ENCODE peak calls at places on chromosomes 13 and 19, in four cellular contexts. One of them, this sample, is unnamed. For H3K36me3, the result is how much of the 10 kb centered on the place peaks cover.

GRCh38 chr13:110477711-110478245 is 83.7 kb downstream of the RAB20 start:
- DNase-seq in GM12878: no peak
- DNase-seq in IMR-90: no peak
- DNase-seq in K562: no peak
- DNase-seq in this sample: peak

GRCh38 chr19:47769534-47769933 is 9.0 kb upstream of the SELENOW start:
- DNase-seq in GM12878: no peak
- DNase-seq in IMR-90: no peak
- DNase-seq in K562: no peak
- DNase-seq in this sample: no peak

GRCh38 chr13:80341771-80342271 is 895 bp upstream of the SPRY2 start:
- DNase-seq in GM12878: no peak
- DNase-seq in IMR-90: peak
- DNase-seq in K562: peak
- DNase-seq in this sample: peak

GRCh38 chr13:67230774-67231480 is 791 bp upstream of the PCDH9 start:
- DNase-seq in GM12878: no peak
- DNase-seq in IMR-90: peak
- DNase-seq in K562: peak
- DNase-seq in this sample: peak

GRCh38 chr19:50909240-50910070 is 1.7 kb downstream of the KLK4 start:
- DNase-seq in GM12878: no peak
- DNase-seq in IMR-90: no peak
- DNase-seq in K562: peak
- DNase-seq in this sample: peak

GRCh38 chr13:60267498-60268202 is 103.9 kb upstream of the DIAPH3 start:
- DNase-seq in GM12878: no peak
- DNase-seq in IMR-90: no peak
- DNase-seq in K562: peak
- DNase-seq in this sample: peak

GRCh38 chr19:10961073-10961762 is 388 bp downstream of the SMARCA4 start:
- DNase-seq in GM12878: no peak
- DNase-seq in IMR-90: no peak
- DNase-seq in K562: peak
- DNase-seq in this sample: no peak

GRCh38 chr13:70339738-70340137 is 231.5 kb upstream of the KLHL1 start:
- DNase-seq in GM12878: no peak
- DNase-seq in IMR-90: no peak
- DNase-seq in K562: peak
- DNase-seq in this sample: peak

GRCh38 chr13:54965881-54966280 is 1937.3 kb downstream of the OLFM4 start:
- DNase-seq in GM12878: no peak
- DNase-seq in IMR-90: no peak
- DNase-seq in K562: no peak
- DNase-seq in this sample: no peak

GRCh38 chr13:98972627-98973026 is 5.2 kb downstream of the DOCK9 start:
- DNase-seq in GM12878: no peak
- DNase-seq in IMR-90: peak
- DNase-seq in K562: no peak
- DNase-seq in this sample: peak

GRCh38 chr13:45327253-45327954 is 13.6 kb downstream of the TPT1 start:
- DNase-seq in GM12878: no peak
- DNase-seq in IMR-90: no peak
- DNase-seq in K562: no peak
- DNase-seq in this sample: no peak

GRCh38 chr13:28796938-28797257 is 23.2 kb upstream of the MTUS2 start:
- DNase-seq in GM12878: no peak
- DNase-seq in IMR-90: no peak
- DNase-seq in K562: no peak
- DNase-seq in this sample: no peak

GRCh38 chr13:98856983-98857382 is 104.5 kb upstream of the SLC15A1 start:
- DNase-seq in GM12878: no peak
- DNase-seq in IMR-90: no peak
- DNase-seq in K562: no peak
- DNase-seq in this sample: peak

GRCh38 chr13:111115841-111116500 is 861 bp downstream of the ARHGEF7 start:
- DNase-seq in GM12878: no peak
- DNase-seq in IMR-90: peak
- DNase-seq in K562: no peak
- DNase-seq in this sample: peak

GRCh38 chr13:46908511-46908910 is 11.7 kb upstream of the HTR2A start:
- DNase-seq in GM12878: no peak
- DNase-seq in IMR-90: peak
- DNase-seq in K562: no peak
- DNase-seq in this sample: no peak

GRCh38 chr19:52735734-52736133 is 890 bp upstream of the ZNF611 start:
- DNase-seq in GM12878: no peak
- DNase-seq in IMR-90: no peak
- DNase-seq in K562: no peak
- DNase-seq in this sample: peak

GRCh38 chr19:45820413-45821102 is 5.5 kb upstream of the RSPH6A start:
- DNase-seq in GM12878: no peak
- DNase-seq in IMR-90: no peak
- DNase-seq in K562: no peak
- DNase-seq in this sample: peak

GRCh38 chr13:111482806-111483620 is 162.6 kb downstream of the TEX29 start:
- DNase-seq in GM12878: no peak
- DNase-seq in IMR-90: no peak
- DNase-seq in K562: no peak
- DNase-seq in this sample: no peak

GRCh38 chr13:54513254-54513653 is 1484.6 kb downstream of the OLFM4 start:
- DNase-seq in GM12878: no peak
- DNase-seq in IMR-90: no peak
- DNase-seq in K562: no peak
- DNase-seq in this sample: no peak

GRCh38 chr13:48536851-48537250 is 4.0 kb upstream of the RCBTB2 start:
- DNase-seq in GM12878: no peak
- DNase-seq in IMR-90: no peak
- DNase-seq in K562: no peak
- DNase-seq in this sample: no peak

GRCh38 chr19:55382522-55383054 is 1.5 kb downstream of the TMEM238 start:
- DNase-seq in GM12878: no peak
- DNase-seq in IMR-90: no peak
- DNase-seq in K562: no peak
- DNase-seq in this sample: no peak

GRCh38 chr19:55383279-55383788 is 758 bp downstream of the TMEM238 start:
- DNase-seq in GM12878: no peak
- DNase-seq in IMR-90: no peak
- DNase-seq in K562: no peak
- DNase-seq in this sample: no peak

GRCh38 chr19:55385236-55385748 is 440 bp upstream of the RPL28 start:
- DNase-seq in GM12878: peak
- DNase-seq in IMR-90: peak
- DNase-seq in K562: peak
- DNase-seq in this sample: peak

GRCh38 chr19:55384576-55385235 is 614 bp upstream of the TMEM238 start:
- DNase-seq in GM12878: no peak
- DNase-seq in IMR-90: no peak
- DNase-seq in K562: peak
- DNase-seq in this sample: no peak

DNA sequence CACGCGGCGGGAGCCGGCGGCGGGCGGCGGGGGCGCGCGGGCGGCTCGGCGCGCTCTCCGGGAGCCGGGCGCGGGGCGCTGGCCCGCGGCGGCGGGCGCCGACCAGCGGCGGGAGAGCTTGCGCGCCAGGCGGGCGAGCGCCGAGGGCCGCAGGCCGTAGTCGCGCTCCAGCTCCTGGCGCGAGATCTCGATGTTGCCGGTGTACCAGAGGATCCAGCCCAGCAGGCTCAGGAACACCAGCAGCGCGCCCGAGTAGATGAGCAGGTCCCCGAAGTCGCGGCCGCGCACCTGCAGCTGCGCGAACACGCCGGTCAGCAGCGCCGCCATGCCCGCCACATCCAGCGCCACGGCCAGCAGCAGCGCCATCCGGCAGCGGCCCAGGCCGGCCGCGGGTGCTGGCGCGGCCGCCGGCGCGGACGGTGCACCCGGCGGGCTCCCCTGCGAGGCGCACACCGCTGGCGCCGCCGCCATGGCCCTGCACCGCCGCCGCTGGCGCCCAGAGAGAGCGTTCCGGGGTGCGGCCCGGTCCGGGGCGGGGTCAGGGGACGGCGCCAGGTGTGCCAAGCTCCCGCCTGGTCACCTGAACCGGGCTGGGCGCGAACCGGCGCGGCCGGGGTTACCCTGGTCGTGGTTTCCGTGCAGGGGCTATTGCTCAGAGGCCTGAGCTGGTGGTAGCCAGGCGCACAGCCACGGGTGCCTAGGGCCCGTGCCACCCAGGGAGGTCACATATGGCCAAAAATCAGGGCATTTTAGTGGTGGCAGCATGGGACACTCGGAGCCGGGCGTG is at the start of gene TMEM238:
- DNase-seq in GM12878: no peak
- DNase-seq in IMR-90: peak
- DNase-seq in K562: peak
- DNase-seq in this sample: peak
- H3K36me3 ChIP-seq in GM12878: under half
- H3K36me3 ChIP-seq in IMR-90: under half
- H3K36me3 ChIP-seq in K562: under half
- H3K36me3 ChIP-seq in this sample: under half

DNA sequence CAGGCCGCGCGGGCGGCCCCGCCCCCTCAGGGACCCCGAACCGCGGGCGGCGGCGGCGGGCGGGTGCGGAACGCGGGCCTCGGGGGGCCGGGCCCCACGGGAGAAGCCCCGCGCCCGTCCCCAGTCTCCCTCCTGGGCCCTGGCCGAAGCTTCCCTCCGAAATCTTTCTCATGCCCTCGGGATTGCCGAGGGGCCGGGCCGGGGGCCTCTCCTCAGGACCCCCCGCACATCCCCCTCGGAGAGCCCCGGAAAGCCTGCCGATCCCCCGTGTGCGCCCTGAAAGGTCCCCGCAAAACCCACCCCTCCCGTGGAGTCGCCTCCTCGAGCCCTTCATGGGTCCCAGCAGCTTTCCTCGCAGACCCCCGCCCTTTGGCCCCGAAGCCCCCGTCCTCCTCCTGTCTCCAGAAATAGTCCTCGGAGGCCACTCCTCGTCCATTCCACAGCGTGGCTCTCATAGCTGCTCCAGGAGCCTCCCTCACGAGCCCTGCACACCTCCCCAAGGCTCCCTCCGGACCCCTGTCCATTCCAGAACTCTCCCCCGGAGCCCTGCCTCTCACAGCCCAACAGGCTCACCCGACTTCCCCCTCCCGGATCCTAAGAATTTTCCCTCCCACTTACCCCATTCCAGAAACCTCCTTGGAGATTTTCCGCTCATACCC is 555 bp downstream of the SAMD4B start:
- DNase-seq in GM12878: no peak
- DNase-seq in IMR-90: no peak
- DNase-seq in K562: no peak
- DNase-seq in this sample: no peak
- TF ChIP-seq FOS in GM12878: no peak
- TF ChIP-seq FOS in IMR-90: no peak
- TF ChIP-seq FOS in K562: no peak
- TF ChIP-seq FOS in this sample: no peak

GRCh38 chr19:7869910-7870511 is 4.2 kb downstream of the PRR36 start:
- DNase-seq in GM12878: no peak
- DNase-seq in IMR-90: peak
- DNase-seq in K562: peak
- DNase-seq in this sample: peak

GRCh38 chr19:7870571-7871279 is 3.5 kb downstream of the PRR36 start:
- DNase-seq in GM12878: no peak
- DNase-seq in IMR-90: no peak
- DNase-seq in K562: peak
- DNase-seq in this sample: peak

GRCh38 chr19:7868326-7868670 is 5.9 kb downstream of the PRR36 start:
- DNase-seq in GM12878: no peak
- DNase-seq in IMR-90: no peak
- DNase-seq in K562: no peak
- DNase-seq in this sample: no peak

GRCh38 chr19:7868671-7869452 is 5.3 kb downstream of the PRR36 start:
- DNase-seq in GM12878: peak
- DNase-seq in IMR-90: peak
- DNase-seq in K562: peak
- DNase-seq in this sample: peak

DNA sequence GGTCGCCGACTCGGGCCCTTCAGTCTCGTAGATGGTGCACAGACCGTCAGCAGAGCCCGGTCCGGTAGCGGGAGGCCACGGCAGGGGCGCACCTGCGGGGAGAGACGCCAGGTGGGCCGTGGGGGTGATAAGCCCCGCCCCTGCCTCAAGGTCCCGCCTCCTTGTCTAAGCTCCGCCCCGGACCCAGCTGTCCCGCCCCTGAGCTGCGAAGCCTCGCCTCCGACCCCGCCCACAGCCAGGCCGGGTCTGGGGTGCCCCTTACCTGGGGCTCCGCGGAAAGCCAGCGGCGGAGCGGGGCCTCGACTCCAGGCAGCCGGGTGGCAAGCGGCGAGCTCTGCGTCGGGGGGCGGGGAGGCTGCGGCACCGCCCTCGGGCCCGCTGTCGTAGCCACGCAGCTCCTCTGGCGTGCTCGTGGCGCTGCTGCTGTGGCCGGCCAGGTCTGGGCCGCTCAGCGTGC is 4.7 kb downstream of the PRR36 start:
- DNase-seq in GM12878: no peak
- DNase-seq in IMR-90: peak
- DNase-seq in K562: peak
- DNase-seq in this sample: peak
- H3K36me3 ChIP-seq in GM12878: under half
- H3K36me3 ChIP-seq in IMR-90: under half
- H3K36me3 ChIP-seq in K562: under half
- H3K36me3 ChIP-seq in this sample: under half

GRCh38 chr19:7705387-7706187 is 3.7 kb upstream of the FCER2 start:
- DNase-seq in GM12878: peak
- DNase-seq in IMR-90: no peak
- DNase-seq in K562: no peak
- DNase-seq in this sample: no peak
- TF ChIP-seq FOS in GM12878: no peak
- TF ChIP-seq FOS in IMR-90: no peak
- TF ChIP-seq FOS in K562: no peak
- TF ChIP-seq FOS in this sample: no peak

GRCh38 chr19:3538965-3539742 is at the start of gene TEKTIP1:
- DNase-seq in GM12878: no peak
- DNase-seq in IMR-90: no peak
- DNase-seq in K562: peak
- DNase-seq in this sample: no peak
- H3K36me3 ChIP-seq in GM12878: under half
- H3K36me3 ChIP-seq in IMR-90: under half
- H3K36me3 ChIP-seq in K562: under half
- H3K36me3 ChIP-seq in this sample: under half